ENCODE peak calls at places on chromosomes 5 and 9, in four cellular contexts. One of them, this sample, is unnamed.

GRCh38 chr5:59724482-59725392 is 168.8 kb downstream of the PDE4D start:
- DNase-seq in psoas muscle: no peak
- DNase-seq in effector memory CD4-positive, alpha-beta T cell: no peak
- DNase-seq in upper lobe of right lung: no peak
- DNase-seq in this sample: no peak

GRCh38 chr9:76704601-76705204 is 59.5 kb upstream of the PCA3 start:
- DNase-seq in psoas muscle: no peak
- DNase-seq in effector memory CD4-positive, alpha-beta T cell: no peak
- DNase-seq in upper lobe of right lung: no peak
- DNase-seq in this sample: no peak

GRCh38 chr9:136545065-136545965 is 533 bp downstream of the NOTCH1 start:
- DNase-seq in psoas muscle: no peak
- DNase-seq in effector memory CD4-positive, alpha-beta T cell: peak
- DNase-seq in upper lobe of right lung: no peak
- DNase-seq in this sample: no peak

GRCh38 chr9:1429328-1429727 is 379.2 kb downstream of the DMRT2 start:
- DNase-seq in psoas muscle: no peak
- DNase-seq in effector memory CD4-positive, alpha-beta T cell: no peak
- DNase-seq in upper lobe of right lung: no peak
- DNase-seq in this sample: no peak

GRCh38 chr9:98625728-98626127 is 83.0 kb downstream of the GABBR2 start:
- DNase-seq in psoas muscle: no peak
- DNase-seq in effector memory CD4-positive, alpha-beta T cell: no peak
- DNase-seq in upper lobe of right lung: no peak
- DNase-seq in this sample: no peak

GRCh38 chr5:52077941-52078825 is 694.9 kb downstream of the ISL1 start:
- DNase-seq in psoas muscle: no peak
- DNase-seq in effector memory CD4-positive, alpha-beta T cell: no peak
- DNase-seq in upper lobe of right lung: no peak
- DNase-seq in this sample: no peak

GRCh38 chr5:135134686-135135381 is 100.8 kb upstream of the PITX1 start:
- DNase-seq in psoas muscle: no peak
- DNase-seq in effector memory CD4-positive, alpha-beta T cell: no peak
- DNase-seq in upper lobe of right lung: no peak
- DNase-seq in this sample: no peak

GRCh38 chr9:36336511-36336910 is 63.6 kb downstream of the RNF38 start:
- DNase-seq in psoas muscle: no peak
- DNase-seq in effector memory CD4-positive, alpha-beta T cell: no peak
- DNase-seq in upper lobe of right lung: no peak
- DNase-seq in this sample: no peak

GRCh38 chr5:132046915-132047314 is 13.5 kb upstream of the IL3 start:
- DNase-seq in psoas muscle: no peak
- DNase-seq in effector memory CD4-positive, alpha-beta T cell: no peak
- DNase-seq in upper lobe of right lung: peak
- DNase-seq in this sample: no peak

GRCh38 chr5:80941496-80941895 is 18.7 kb upstream of the RASGRF2 start:
- DNase-seq in psoas muscle: no peak
- DNase-seq in effector memory CD4-positive, alpha-beta T cell: no peak
- DNase-seq in upper lobe of right lung: no peak
- DNase-seq in this sample: no peak

GRCh38 chr5:141814064-141814982 is 63.9 kb downstream of the PCDH1 start:
- DNase-seq in psoas muscle: peak
- DNase-seq in effector memory CD4-positive, alpha-beta T cell: no peak
- DNase-seq in upper lobe of right lung: peak
- DNase-seq in this sample: peak

GRCh38 chr5:23316060-23316591 is 191.3 kb upstream of the PRDM9 start:
- DNase-seq in psoas muscle: no peak
- DNase-seq in effector memory CD4-positive, alpha-beta T cell: no peak
- DNase-seq in upper lobe of right lung: no peak
- DNase-seq in this sample: no peak

GRCh38 chr9:133991211-133991921 is 758 bp downstream of the VAV2 start:
- DNase-seq in psoas muscle: peak
- DNase-seq in effector memory CD4-positive, alpha-beta T cell: no peak
- DNase-seq in upper lobe of right lung: no peak
- DNase-seq in this sample: no peak

GRCh38 chr5:112968411-112969106 is 8.0 kb upstream of the DCP2 start:
- DNase-seq in psoas muscle: no peak
- DNase-seq in effector memory CD4-positive, alpha-beta T cell: no peak
- DNase-seq in upper lobe of right lung: no peak
- DNase-seq in this sample: no peak

GRCh38 chr9:77589046-77589795 is 58.9 kb downstream of the GNA14 start:
- DNase-seq in psoas muscle: no peak
- DNase-seq in effector memory CD4-positive, alpha-beta T cell: no peak
- DNase-seq in upper lobe of right lung: no peak
- DNase-seq in this sample: no peak

GRCh38 chr5:97752871-97753270 is 569.8 kb upstream of the RIOK2 start:
- DNase-seq in psoas muscle: no peak
- DNase-seq in effector memory CD4-positive, alpha-beta T cell: no peak
- DNase-seq in upper lobe of right lung: no peak
- DNase-seq in this sample: no peak

GRCh38 chr9:131397100-131397790 is 3.4 kb downstream of the PRRC2B start:
- DNase-seq in psoas muscle: no peak
- DNase-seq in effector memory CD4-positive, alpha-beta T cell: no peak
- DNase-seq in upper lobe of right lung: no peak
- DNase-seq in this sample: no peak

GRCh38 chr5:180119886-180120220 is 48.3 kb upstream of the RNF130 start:
- DNase-seq in psoas muscle: no peak
- DNase-seq in effector memory CD4-positive, alpha-beta T cell: no peak
- DNase-seq in upper lobe of right lung: peak
- DNase-seq in this sample: no peak

GRCh38 chr9:110432253-110432652 is 94.6 kb upstream of the TXNDC8 start:
- DNase-seq in psoas muscle: no peak
- DNase-seq in effector memory CD4-positive, alpha-beta T cell: no peak
- DNase-seq in upper lobe of right lung: no peak
- DNase-seq in this sample: no peak

GRCh38 chr9:134442087-134442470 is 115.8 kb downstream of the RXRA start:
- DNase-seq in psoas muscle: no peak
- DNase-seq in effector memory CD4-positive, alpha-beta T cell: no peak
- DNase-seq in upper lobe of right lung: no peak
- DNase-seq in this sample: no peak

GRCh38 chr9:69122391-69123141 is 51.5 kb upstream of the TJP2 start:
- DNase-seq in psoas muscle: no peak
- DNase-seq in effector memory CD4-positive, alpha-beta T cell: no peak
- DNase-seq in upper lobe of right lung: no peak
- DNase-seq in this sample: no peak

GRCh38 chr5:173281910-173282309 is 46.3 kb downstream of the STC2 start:
- DNase-seq in psoas muscle: no peak
- DNase-seq in effector memory CD4-positive, alpha-beta T cell: no peak
- DNase-seq in upper lobe of right lung: no peak
- DNase-seq in this sample: no peak

GRCh38 chr5:134034326-134034725 is 29.6 kb upstream of the VDAC1 start:
- DNase-seq in psoas muscle: no peak
- DNase-seq in effector memory CD4-positive, alpha-beta T cell: no peak
- DNase-seq in upper lobe of right lung: no peak
- DNase-seq in this sample: no peak

GRCh38 chr5:135212361-135213033 is 178.5 kb upstream of the PITX1 start:
- DNase-seq in psoas muscle: no peak
- DNase-seq in effector memory CD4-positive, alpha-beta T cell: no peak
- DNase-seq in upper lobe of right lung: peak
- DNase-seq in this sample: no peak

GRCh38 chr5:60959156-60959555 is 14.2 kb downstream of the NDUFAF2 start:
- DNase-seq in psoas muscle: no peak
- DNase-seq in effector memory CD4-positive, alpha-beta T cell: no peak
- DNase-seq in upper lobe of right lung: no peak
- DNase-seq in this sample: no peak

GRCh38 chr9:120715331-120715924 is 1.2 kb upstream of the MEGF9 start:
- DNase-seq in psoas muscle: peak
- DNase-seq in effector memory CD4-positive, alpha-beta T cell: no peak
- DNase-seq in upper lobe of right lung: no peak
- DNase-seq in this sample: peak

GRCh38 chr9:37645903-37646506 is 4.7 kb upstream of the FRMPD1 start:
- DNase-seq in psoas muscle: no peak
- DNase-seq in effector memory CD4-positive, alpha-beta T cell: no peak
- DNase-seq in upper lobe of right lung: no peak
- DNase-seq in this sample: no peak

GRCh38 chr5:144307726-144308125 is 137.1 kb downstream of the KCTD16 start:
- DNase-seq in psoas muscle: no peak
- DNase-seq in effector memory CD4-positive, alpha-beta T cell: no peak
- DNase-seq in upper lobe of right lung: no peak
- DNase-seq in this sample: no peak

GRCh38 chr9:6216951-6217350 is 1.3 kb downstream of the IL33 start:
- DNase-seq in psoas muscle: no peak
- DNase-seq in effector memory CD4-positive, alpha-beta T cell: no peak
- DNase-seq in upper lobe of right lung: no peak
- DNase-seq in this sample: no peak

GRCh38 chr9:95506692-95507455 is 9.9 kb downstream of the PTCH1 start:
- DNase-seq in psoas muscle: peak
- DNase-seq in effector memory CD4-positive, alpha-beta T cell: no peak
- DNase-seq in upper lobe of right lung: peak
- DNase-seq in this sample: peak

GRCh38 chr5:120749737-120750136 is 285.6 kb downstream of the PRR16 start:
- DNase-seq in psoas muscle: no peak
- DNase-seq in effector memory CD4-positive, alpha-beta T cell: no peak
- DNase-seq in upper lobe of right lung: no peak
- DNase-seq in this sample: no peak

GRCh38 chr5:153827407-153827806 is 211.3 kb downstream of the FAM114A2 start:
- DNase-seq in psoas muscle: no peak
- DNase-seq in effector memory CD4-positive, alpha-beta T cell: no peak
- DNase-seq in upper lobe of right lung: no peak
- DNase-seq in this sample: peak

GRCh38 chr9:122374885-122375420 is 4.1 kb downstream of the PTGS1 start:
- DNase-seq in psoas muscle: peak
- DNase-seq in effector memory CD4-positive, alpha-beta T cell: no peak
- DNase-seq in upper lobe of right lung: peak
- DNase-seq in this sample: no peak

GRCh38 chr5:1497271-1497777 is 26.4 kb downstream of the LPCAT1 start:
- DNase-seq in psoas muscle: no peak
- DNase-seq in effector memory CD4-positive, alpha-beta T cell: no peak
- DNase-seq in upper lobe of right lung: no peak
- DNase-seq in this sample: no peak

GRCh38 chr5:122937914-122938313 is 92.5 kb downstream of the SNX24 start:
- DNase-seq in psoas muscle: peak
- DNase-seq in effector memory CD4-positive, alpha-beta T cell: no peak
- DNase-seq in upper lobe of right lung: no peak
- DNase-seq in this sample: no peak
- H3K27ac ChIP-seq in psoas muscle: no peak
- H3K27ac ChIP-seq in effector memory CD4-positive, alpha-beta T cell: no peak
- H3K27ac ChIP-seq in upper lobe of right lung: no peak
- H3K27ac ChIP-seq in this sample: no peak

DNA sequence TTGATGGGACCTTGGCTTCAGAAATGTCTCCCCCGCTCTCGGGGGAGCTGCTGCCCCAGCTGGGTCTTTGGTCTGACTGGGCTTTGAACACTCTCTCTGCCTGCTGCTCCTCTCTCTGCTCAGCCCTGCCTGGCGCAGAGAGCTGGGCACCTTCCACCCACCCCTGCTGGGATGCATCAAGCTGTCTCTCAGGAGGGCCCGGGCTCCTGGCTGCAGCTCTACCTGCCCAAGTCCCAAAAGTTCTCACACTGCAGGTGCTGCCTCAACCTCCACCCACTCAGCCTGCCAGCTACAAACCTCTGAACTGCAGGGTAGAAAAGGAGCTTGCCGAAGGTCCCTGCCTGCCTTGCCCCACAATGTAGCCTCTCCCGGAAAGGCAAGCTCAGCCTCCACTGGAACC is 36.7 kb downstream of the IRX2 start:
- DNase-seq in psoas muscle: no peak
- DNase-seq in effector memory CD4-positive, alpha-beta T cell: no peak
- DNase-seq in upper lobe of right lung: no peak
- DNase-seq in this sample: no peak
- H3K27ac ChIP-seq in psoas muscle: no peak
- H3K27ac ChIP-seq in effector memory CD4-positive, alpha-beta T cell: no peak
- H3K27ac ChIP-seq in upper lobe of right lung: no peak
- H3K27ac ChIP-seq in this sample: no peak

GRCh38 chr5:96702503-96703383 is 40.6 kb downstream of the CAST start:
- DNase-seq in psoas muscle: peak
- DNase-seq in effector memory CD4-positive, alpha-beta T cell: peak
- DNase-seq in upper lobe of right lung: peak
- DNase-seq in this sample: peak

GRCh38 chr5:96699186-96699820 is 37.1 kb downstream of the CAST start:
- DNase-seq in psoas muscle: no peak
- DNase-seq in effector memory CD4-positive, alpha-beta T cell: no peak
- DNase-seq in upper lobe of right lung: no peak
- DNase-seq in this sample: peak

GRCh38 chr5:96703985-96704384 is 41.8 kb downstream of the CAST start:
- DNase-seq in psoas muscle: no peak
- DNase-seq in effector memory CD4-positive, alpha-beta T cell: no peak
- DNase-seq in upper lobe of right lung: no peak
- DNase-seq in this sample: no peak

GRCh38 chr5:96706433-96707111 is 44.4 kb downstream of the CAST start:
- DNase-seq in psoas muscle: no peak
- DNase-seq in effector memory CD4-positive, alpha-beta T cell: no peak
- DNase-seq in upper lobe of right lung: no peak
- DNase-seq in this sample: no peak

GRCh38 chr5:96703384-96703910 is 41.3 kb downstream of the CAST start:
- DNase-seq in psoas muscle: no peak
- DNase-seq in effector memory CD4-positive, alpha-beta T cell: no peak
- DNase-seq in upper lobe of right lung: no peak
- DNase-seq in this sample: no peak
- H3K27ac ChIP-seq in psoas muscle: peak
- H3K27ac ChIP-seq in effector memory CD4-positive, alpha-beta T cell: peak
- H3K27ac ChIP-seq in upper lobe of right lung: peak
- H3K27ac ChIP-seq in this sample: peak

DNA sequence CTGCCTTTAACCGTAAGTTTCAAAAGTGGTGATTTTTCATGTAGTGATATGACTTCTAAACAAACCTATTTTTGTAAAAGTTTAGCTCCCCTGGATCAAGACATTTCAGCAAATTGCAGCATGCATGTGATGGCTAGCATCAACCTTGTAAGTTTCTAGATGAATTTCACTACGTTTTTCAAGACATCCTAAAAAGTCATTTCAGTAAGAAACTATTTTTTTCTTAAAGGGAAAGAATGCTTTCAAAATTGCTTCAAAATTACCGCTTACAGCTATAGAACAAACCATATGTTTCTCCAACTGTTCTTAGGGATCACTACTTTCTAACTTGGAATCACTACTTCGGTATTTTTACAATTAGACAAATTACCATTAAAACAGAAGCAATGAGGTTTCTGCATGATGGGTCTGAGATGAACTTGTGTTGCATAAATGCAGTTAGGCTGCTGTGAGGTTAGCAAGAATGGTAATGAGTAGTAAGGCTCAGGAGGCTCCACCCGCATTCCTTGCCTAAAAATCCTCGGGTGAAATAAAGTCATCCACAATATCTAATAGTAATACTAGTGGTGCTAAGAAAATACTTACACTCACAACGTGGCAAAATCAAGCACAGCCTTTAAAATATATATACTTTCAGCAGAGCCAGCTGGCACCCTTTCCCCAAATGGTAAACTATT is 53.8 kb downstream of the CDC14B start:
- DNase-seq in psoas muscle: no peak
- DNase-seq in effector memory CD4-positive, alpha-beta T cell: no peak
- DNase-seq in upper lobe of right lung: no peak
- DNase-seq in this sample: no peak
- H3K27ac ChIP-seq in psoas muscle: no peak
- H3K27ac ChIP-seq in effector memory CD4-positive, alpha-beta T cell: peak
- H3K27ac ChIP-seq in upper lobe of right lung: peak
- H3K27ac ChIP-seq in this sample: peak

DNA sequence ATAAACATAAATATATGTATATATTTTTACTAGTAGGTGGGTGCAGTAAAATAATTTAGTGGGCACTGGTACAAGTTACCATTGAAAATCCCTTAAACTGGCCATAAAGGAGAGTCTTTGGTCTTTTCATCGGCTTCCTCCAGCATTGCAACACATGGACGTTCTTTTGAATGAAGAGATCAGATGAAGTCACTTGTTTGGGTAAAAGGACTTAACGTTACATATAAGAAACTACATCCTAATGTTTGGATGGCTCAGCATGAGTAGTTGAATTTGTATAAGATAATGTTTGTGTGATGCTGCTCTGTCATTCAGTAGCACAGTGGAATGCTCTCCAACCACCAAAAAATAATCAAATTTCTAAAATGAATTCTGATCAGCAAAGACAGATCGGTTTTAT is 31.6 kb downstream of the AFAP1L1 start:
- DNase-seq in psoas muscle: no peak
- DNase-seq in effector memory CD4-positive, alpha-beta T cell: no peak
- DNase-seq in upper lobe of right lung: no peak
- DNase-seq in this sample: no peak
- H3K27ac ChIP-seq in psoas muscle: no peak
- H3K27ac ChIP-seq in effector memory CD4-positive, alpha-beta T cell: no peak
- H3K27ac ChIP-seq in upper lobe of right lung: no peak
- H3K27ac ChIP-seq in this sample: no peak

This sample was measured in caudate nucleus.